ENCODE peak calls at places on chromosomes 12 and 14, in ten cellular contexts. F, P, O, V, S, K, T, D, Y and E are unnamed samples.

GRCh38 chr12:82952946-82953345 is 266.2 kb downstream of the TMTC2 start:
- DNase-seq in S (no peak), V (no peak), O (no peak), Y (no peak), D (no peak), F (no peak), T (no peak), K (no peak), P (no peak), E (no peak)

GRCh38 chr14:24079521-24080141 is 8.3 kb downstream of the CPNE6 start:
- DNase-seq in T (no peak), P (no peak), F (no peak), K (no peak), Y (no peak), V (no peak), D (no peak), S (peak; percentile 90), O (no peak), E (no peak)

GRCh38 chr12:124782132-124782531 is 81.5 kb downstream of the SCARB1 start:
- DNase-seq in S (no peak), T (no peak), K (no peak), Y (no peak), D (no peak), O (no peak), F (no peak), P (no peak), V (no peak), E (no peak)

GRCh38 chr14:75222208-75222701 is 45.8 kb upstream of the TMED10 start:
- DNase-seq in O (no peak), T (no peak), S (no peak), K (no peak), D (peak; percentile 70), P (no peak), V (no peak), Y (no peak), F (no peak), E (no peak)

GRCh38 chr12:95790912-95791849 is 617 bp upstream of the NTN4 start:
- DNase-seq in V (peak; percentile 21), Y (peak; percentile 46), K (no peak), O (peak; percentile 80), F (peak; percentile 12), P (peak; percentile 17), S (no peak), T (peak; percentile 31), D (no peak), E (no peak)

GRCh38 chr12:121184425-121184824 is 25.5 kb upstream of the P2RX4 start:
- DNase-seq in F (no peak), S (no peak), K (no peak), O (peak; percentile 72), P (no peak), D (no peak), T (no peak), V (no peak), Y (no peak), E (no peak)

GRCh38 chr12:109987615-109988014 is 8.6 kb downstream of the GIT2 start:
- DNase-seq in D (no peak), S (no peak), F (no peak), V (no peak), T (no peak), O (no peak), P (no peak), K (no peak), Y (no peak), E (no peak)

GRCh38 chr14:23066855-23067744 is 9.8 kb upstream of the CDH24 start:
- DNase-seq in T (no peak), F (no peak), K (no peak), V (no peak), O (peak; percentile 66), P (no peak), S (no peak), Y (no peak), D (no peak), E (no peak)

GRCh38 chr14:55451398-55451797 is 11.0 kb upstream of the TBPL2 start:
- DNase-seq in V (no peak), K (no peak), F (no peak), S (peak; percentile 14), Y (no peak), P (no peak), D (no peak), O (no peak), T (no peak), E (no peak)

GRCh38 chr12:107514887-107515445 is 170.6 kb upstream of the PWP1 start:
- DNase-seq in O (no peak), D (no peak), T (no peak), P (no peak), K (no peak), S (no peak), V (no peak), Y (no peak), F (no peak), E (no peak)

GRCh38 chr12:6049992-6050391 is 74.5 kb downstream of the VWF start:
- DNase-seq in Y (no peak), V (no peak), K (no peak), F (no peak), S (no peak), O (no peak), D (no peak), P (no peak), T (no peak), E (no peak)

GRCh38 chr12:45587877-45588530 is 141.5 kb upstream of the ARID2 start:
- DNase-seq in O (no peak), V (no peak), S (no peak), D (no peak), Y (no peak), K (no peak), T (peak; percentile 32), P (no peak), F (no peak), E (peak; percentile 44)

GRCh38 chr12:23757541-23757962 is 191.9 kb downstream of the SOX5 start:
- DNase-seq in D (no peak), Y (peak; percentile 14), S (no peak), T (no peak), F (no peak), K (no peak), O (no peak), V (peak; percentile 17), P (peak; percentile 25), E (peak; percentile 80)

GRCh38 chr12:49296034-49296835 is 1.3 kb downstream of the PRPH start:
- DNase-seq in Y (peak; percentile 96), D (no peak), T (peak; percentile 71), S (peak; percentile 40), P (peak; percentile 11), K (no peak), O (peak; percentile 76), F (no peak), V (no peak), E (peak; percentile 43)

GRCh38 chr12:124583854-124584253 is 16.4 kb upstream of the NCOR2 start:
- DNase-seq in Y (no peak), F (no peak), O (no peak), T (no peak), P (no peak), K (no peak), D (no peak), V (no peak), S (no peak), E (no peak)

GRCh38 chr12:109579639-109580038 is 6.0 kb downstream of the MVK start:
- DNase-seq in Y (no peak), F (no peak), V (no peak), O (no peak), S (no peak), D (no peak), P (no peak), K (no peak), T (no peak), E (no peak)

GRCh38 chr12:56374726-56375597 is 12.3 kb upstream of the APOF start:
- DNase-seq in O (no peak), S (no peak), Y (no peak), T (no peak), F (no peak), K (no peak), D (no peak), V (peak; percentile 60), P (no peak), E (no peak)

GRCh38 chr12:62162214-62162613 is 98.0 kb upstream of the USP15 start:
- DNase-seq in P (no peak), Y (no peak), F (no peak), V (no peak), D (no peak), O (no peak), S (no peak), K (no peak), T (no peak), E (no peak)

GRCh38 chr14:21498540-21499526 is 12.3 kb downstream of the METTL3 start:
- DNase-seq in F (no peak), Y (peak; percentile 40), D (no peak), P (peak; percentile 64), V (peak; percentile 71), O (no peak), S (peak; percentile 43), T (no peak), K (no peak), E (peak; percentile 66)